ENCODE peak calls at places on chromosome 20, in four cellular contexts. C is T-helper 1 cell, D is body of pancreas, W is Peyer's patch. T is an unnamed sample.

GRCh38 chr20:41854765-41855164 is 236.6 kb upstream of the CHD6 start:
- DNase-seq in W (no peak), D (no peak), C (no peak), T (no peak)

GRCh38 chr20:64280460-64280843 is 24.9 kb downstream of the PCMTD2 start:
- DNase-seq in C (no peak), D (no peak), W (no peak), T (no peak)

GRCh38 chr20:48724891-48725588 is 102.8 kb downstream of the PREX1 start:
- DNase-seq in W (no peak), D (no peak), C (no peak), T (no peak)

GRCh38 chr20:57398231-57398821 is 7.1 kb downstream of the RBM38 start:
- DNase-seq in C (peak), W (peak), D (peak), T (no peak)

GRCh38 chr20:59004763-59005522 is 2.1 kb downstream of the CTSZ start:
- DNase-seq in C (peak), W (peak), D (no peak), T (peak)

GRCh38 chr20:57167971-57168693 is 98.3 kb downstream of the BMP7 start:
- DNase-seq in C (no peak), D (no peak), W (no peak), T (no peak)

GRCh38 chr20:44053046-44053445 is 133.9 kb downstream of the JPH2 start:
- DNase-seq in D (no peak), C (no peak), W (no peak), T (no peak)

GRCh38 chr20:61810066-61810708 is 255.5 kb downstream of the TAF4 start:
- DNase-seq in W (no peak), C (no peak), D (no peak), T (no peak)

GRCh38 chr20:47019106-47019824 is 124.6 kb downstream of the EYA2 start:
- DNase-seq in C (no peak), D (no peak), W (no peak), T (no peak)

GRCh38 chr20:22342410-22342809 is 242.0 kb downstream of the FOXA2 start:
- DNase-seq in W (no peak), D (no peak), C (no peak), T (no peak)

GRCh38 chr20:57457243-57457761 is 66.1 kb downstream of the RBM38 start:
- DNase-seq in D (no peak), W (no peak), C (no peak), T (no peak)

GRCh38 chr20:57000441-57000968 is 265.9 kb downstream of the BMP7 start:
- DNase-seq in D (no peak), W (no peak), C (no peak), T (no peak)

GRCh38 chr20:56440346-56441007 is 27.9 kb upstream of the RTF2 start:
- DNase-seq in W (peak), C (peak), D (no peak), T (no peak)

GRCh38 chr20:53706008-53706481 is 112.4 kb upstream of the ZNF217 start:
- DNase-seq in W (no peak), C (peak), D (no peak), T (no peak)

GRCh38 chr20:63025534-63026331 is 19.0 kb upstream of the BHLHE23 start:
- DNase-seq in C (no peak), D (no peak), W (no peak), T (no peak)

GRCh38 chr20:22744341-22745193 is 160.2 kb upstream of the FOXA2 start:
- DNase-seq in D (no peak), C (no peak), W (no peak), T (peak)

GRCh38 chr20:20547221-20547875 is 165.1 kb downstream of the RALGAPA2 start:
- DNase-seq in C (peak), W (no peak), D (no peak), T (no peak)

GRCh38 chr20:44582321-44583025 is at the start of gene PKIG:
- DNase-seq in W (no peak), C (no peak), D (no peak), T (peak)

GRCh38 chr20:24977336-24977735 is 15.2 kb downstream of the APMAP start:
- DNase-seq in W (no peak), C (no peak), D (no peak), T (no peak)

GRCh38 chr20:49276201-49276894 is 1.5 kb downstream of the ZNFX1 start:
- DNase-seq in D (no peak), C (peak), W (peak), T (peak)

GRCh38 chr20:46128310-46129151 is 10.4 kb downstream of the CD40 start:
- DNase-seq in C (no peak), W (no peak), D (no peak), T (peak)

GRCh38 chr20:45305262-45305661 is 1.4 kb upstream of the RBPJL start:
- DNase-seq in C (no peak), D (peak), W (no peak), T (no peak)

GRCh38 chr20:49132995-49133451 is 55.1 kb downstream of the STAU1 start:
- DNase-seq in C (peak), D (peak), W (no peak), T (peak)

GRCh38 chr20:57647006-57647932 is 27.0 kb upstream of the ZBP1 start:
- DNase-seq in C (no peak), W (peak), D (no peak), T (no peak)

T was measured in endothelial cell of umbilical vein.